ENCODE peak calls at places on chromosomes 12 and 14, in four cellular contexts. One of them, this sample, is unnamed.
A peak's percentile ranks its signal among the peaks of the same experiment; 100 is the strongest.

GRCh38 chr12:14238224-14238792 is 127.2 kb upstream of the ATF7IP start:
- DNase-seq in mesothelial cell of epicardium: no peak
- DNase-seq in cardiac muscle cell: peak; percentile 45
- DNase-seq in right lobe of liver: no peak
- DNase-seq in this sample: no peak

GRCh38 chr14:23623962-23624361 is 12.2 kb upstream of the DHRS2 start:
- DNase-seq in mesothelial cell of epicardium: no peak
- DNase-seq in right lobe of liver: no peak
- DNase-seq in cardiac muscle cell: no peak
- DNase-seq in this sample: no peak

GRCh38 chr12:58029260-58029659 is 87.9 kb downstream of the ATP23 start:
- DNase-seq in right lobe of liver: no peak
- DNase-seq in mesothelial cell of epicardium: no peak
- DNase-seq in cardiac muscle cell: no peak
- DNase-seq in this sample: no peak

GRCh38 chr14:35046751-35047536 is 872 bp downstream of the FAM177A1 start:
- DNase-seq in mesothelial cell of epicardium: no peak
- DNase-seq in cardiac muscle cell: no peak
- DNase-seq in right lobe of liver: no peak
- DNase-seq in this sample: no peak

GRCh38 chr12:96193725-96194571 is at the start of gene ELK3:
- DNase-seq in cardiac muscle cell: peak; percentile 76
- DNase-seq in right lobe of liver: peak; percentile 75
- DNase-seq in mesothelial cell of epicardium: peak; percentile 70
- DNase-seq in this sample: peak; percentile 76

GRCh38 chr14:54722791-54723432 is 156.0 kb downstream of the SAMD4A start:
- DNase-seq in right lobe of liver: no peak
- DNase-seq in cardiac muscle cell: peak; percentile 55
- DNase-seq in mesothelial cell of epicardium: no peak
- DNase-seq in this sample: no peak

GRCh38 chr14:103735439-103735814 is 19.8 kb downstream of the ZFYVE21 start:
- DNase-seq in right lobe of liver: no peak
- DNase-seq in cardiac muscle cell: no peak
- DNase-seq in mesothelial cell of epicardium: no peak
- DNase-seq in this sample: no peak

GRCh38 chr12:2057041-2057792 is 4.4 kb downstream of the CACNA1C start:
- DNase-seq in mesothelial cell of epicardium: peak; percentile 83
- DNase-seq in right lobe of liver: peak; percentile 66
- DNase-seq in cardiac muscle cell: peak; percentile 90
- DNase-seq in this sample: peak; percentile 57

GRCh38 chr12:19125325-19125724 is 4.2 kb upstream of the PLEKHA5 start:
- DNase-seq in cardiac muscle cell: no peak
- DNase-seq in mesothelial cell of epicardium: no peak
- DNase-seq in right lobe of liver: no peak
- DNase-seq in this sample: no peak

This sample was measured in lower lobe of right lung.